ENCODE peak calls at places on chromosomes 4 and X, in five cellular contexts. One of them, this sample, is unnamed. For H3K4me1, the result is how much of the 10 kb centered on the place peaks cover.

GRCh38 chrX:55490121-55490520 is 473 bp upstream of the USP51 start:
- DNase-seq in BE2C: no peak
- DNase-seq in tibial nerve: no peak
- DNase-seq in Panc1: no peak
- DNase-seq in IMR-90: no peak
- DNase-seq in this sample: no peak

GRCh38 chr4:4333265-4333706 is 43.2 kb downstream of the ZBTB49 start:
- DNase-seq in BE2C: no peak
- DNase-seq in IMR-90: peak
- DNase-seq in Panc1: no peak
- DNase-seq in tibial nerve: no peak
- DNase-seq in this sample: no peak

GRCh38 chrX:85996555-85996954 is 50.8 kb downstream of the CHM start:
- DNase-seq in Panc1: no peak
- DNase-seq in BE2C: no peak
- DNase-seq in tibial nerve: no peak
- DNase-seq in IMR-90: no peak
- DNase-seq in this sample: no peak

GRCh38 chrX:150150081-150150779 is 211.9 kb upstream of the EOLA2 start:
- DNase-seq in Panc1: no peak
- DNase-seq in BE2C: no peak
- DNase-seq in IMR-90: no peak
- DNase-seq in tibial nerve: no peak
- DNase-seq in this sample: no peak

GRCh38 chr4:176883681-176884418 is 91.1 kb upstream of the VEGFC start:
- DNase-seq in BE2C: no peak
- DNase-seq in Panc1: peak
- DNase-seq in tibial nerve: no peak
- DNase-seq in IMR-90: peak
- DNase-seq in this sample: no peak

GRCh38 chr4:19993222-19993621 is 258.5 kb upstream of the SLIT2 start:
- DNase-seq in Panc1: no peak
- DNase-seq in BE2C: no peak
- DNase-seq in IMR-90: no peak
- DNase-seq in tibial nerve: no peak
- DNase-seq in this sample: no peak

GRCh38 chr4:16636911-16637630 is 261.4 kb downstream of the LDB2 start:
- DNase-seq in BE2C: no peak
- DNase-seq in IMR-90: no peak
- DNase-seq in tibial nerve: no peak
- DNase-seq in Panc1: no peak
- DNase-seq in this sample: no peak

GRCh38 chrX:41984628-41985027 is 61.3 kb upstream of the CASK start:
- DNase-seq in Panc1: no peak
- DNase-seq in IMR-90: no peak
- DNase-seq in tibial nerve: no peak
- DNase-seq in BE2C: no peak
- DNase-seq in this sample: no peak

GRCh38 chr4:137967480-137968190 is 274.5 kb downstream of the SLC7A11 start:
- DNase-seq in tibial nerve: no peak
- DNase-seq in Panc1: no peak
- DNase-seq in BE2C: no peak
- DNase-seq in IMR-90: peak
- DNase-seq in this sample: no peak

GRCh38 chrX:130024127-130024526 is 41.7 kb downstream of the BCORL1 start:
- DNase-seq in tibial nerve: peak
- DNase-seq in IMR-90: peak
- DNase-seq in Panc1: no peak
- DNase-seq in BE2C: peak
- DNase-seq in this sample: peak

GRCh38 chr4:143513314-143514211 is at the start of gene SMARCA5:
- DNase-seq in BE2C: peak
- DNase-seq in Panc1: peak
- DNase-seq in tibial nerve: peak
- DNase-seq in IMR-90: peak
- DNase-seq in this sample: peak

GRCh38 chr4:912548-913279 is 19.4 kb downstream of the GAK start:
- DNase-seq in IMR-90: no peak
- DNase-seq in Panc1: no peak
- DNase-seq in tibial nerve: no peak
- DNase-seq in BE2C: no peak
- DNase-seq in this sample: no peak

GRCh38 chrX:115460565-115460888 is 100.4 kb upstream of the PLS3 start:
- DNase-seq in Panc1: no peak
- DNase-seq in BE2C: peak
- DNase-seq in tibial nerve: no peak
- DNase-seq in IMR-90: peak
- DNase-seq in this sample: no peak

GRCh38 chr4:145937990-145938611 is 522 bp downstream of the ZNF827 start:
- DNase-seq in tibial nerve: no peak
- DNase-seq in IMR-90: peak
- DNase-seq in BE2C: peak
- DNase-seq in Panc1: no peak
- DNase-seq in this sample: no peak

GRCh38 chr4:2478220-2478619 is 9.3 kb downstream of the RNF4 start:
- DNase-seq in IMR-90: no peak
- DNase-seq in BE2C: no peak
- DNase-seq in Panc1: no peak
- DNase-seq in tibial nerve: no peak
- DNase-seq in this sample: no peak

GRCh38 chrX:1464282-1465131 is 11.8 kb upstream of the ASMTL start:
- DNase-seq in BE2C: no peak
- DNase-seq in tibial nerve: no peak
- DNase-seq in IMR-90: no peak
- DNase-seq in Panc1: no peak
- DNase-seq in this sample: peak

GRCh38 chr4:568351-568652 is 7.8 kb downstream of the TMEM271 start:
- DNase-seq in tibial nerve: no peak
- DNase-seq in IMR-90: no peak
- DNase-seq in BE2C: no peak
- DNase-seq in Panc1: no peak
- DNase-seq in this sample: no peak

GRCh38 chr4:83850435-83850834 is 314.5 kb downstream of the GPAT3 start:
- DNase-seq in BE2C: no peak
- DNase-seq in IMR-90: peak
- DNase-seq in tibial nerve: no peak
- DNase-seq in Panc1: no peak
- DNase-seq in this sample: no peak

GRCh38 chrX:101357166-101357795 is 8.7 kb upstream of the TIMM8A start:
- DNase-seq in Panc1: no peak
- DNase-seq in BE2C: no peak
- DNase-seq in IMR-90: peak
- DNase-seq in tibial nerve: no peak
- DNase-seq in this sample: no peak

GRCh38 chr4:4937926-4938325 is 78.5 kb downstream of the MSX1 start:
- DNase-seq in tibial nerve: no peak
- DNase-seq in Panc1: no peak
- DNase-seq in IMR-90: no peak
- DNase-seq in BE2C: no peak
- DNase-seq in this sample: no peak

GRCh38 chr4:128840711-128841318 is 31.3 kb downstream of the JADE1 start:
- DNase-seq in BE2C: no peak
- DNase-seq in Panc1: no peak
- DNase-seq in IMR-90: no peak
- DNase-seq in tibial nerve: no peak
- DNase-seq in this sample: no peak

GRCh38 chr4:98284640-98285046 is 23.5 kb downstream of the RAP1GDS1 start:
- DNase-seq in tibial nerve: no peak
- DNase-seq in Panc1: no peak
- DNase-seq in BE2C: no peak
- DNase-seq in IMR-90: peak
- DNase-seq in this sample: no peak
- H3K4me1 ChIP-seq in tibial nerve: under half
- H3K4me1 ChIP-seq in Panc1: under half
- H3K4me1 ChIP-seq in BE2C: under half
- H3K4me1 ChIP-seq in IMR-90: under half
- H3K4me1 ChIP-seq in this sample: under half

DNA sequence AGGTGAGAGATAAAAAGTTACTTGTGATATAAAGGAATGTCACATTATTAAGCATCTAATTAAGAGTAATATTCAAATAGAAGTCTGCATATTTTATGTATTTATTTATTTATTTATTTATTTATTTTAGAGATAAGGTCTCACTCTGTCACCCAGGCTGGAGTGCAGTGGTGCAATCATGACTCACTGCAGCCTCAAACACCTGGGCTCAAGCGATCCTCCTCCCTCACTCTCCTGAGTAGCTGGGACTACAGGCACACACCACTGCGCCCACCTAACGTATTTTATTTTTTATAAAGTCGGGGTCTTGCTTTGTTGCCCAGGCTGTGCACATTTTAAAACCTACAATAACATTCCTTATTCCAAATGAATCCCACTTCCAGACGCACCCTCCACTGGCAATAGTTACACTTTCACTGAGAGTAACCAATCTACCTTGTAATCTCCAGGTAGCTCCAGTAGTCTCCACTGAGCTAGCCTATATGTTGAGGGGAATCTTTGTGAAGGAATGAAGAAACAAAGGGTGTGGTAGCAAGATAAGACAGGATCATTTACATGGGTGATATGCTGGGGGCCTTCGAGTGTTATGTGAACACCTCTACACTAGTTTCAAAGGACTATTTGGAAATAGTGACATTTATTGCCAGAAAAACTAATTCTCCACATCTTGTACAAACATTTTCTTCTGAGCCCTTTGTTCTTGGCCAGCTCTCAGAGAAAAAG is 11.9 kb downstream of the SH3D19 start:
- DNase-seq in tibial nerve: no peak
- DNase-seq in IMR-90: no peak
- DNase-seq in Panc1: no peak
- DNase-seq in BE2C: no peak
- DNase-seq in this sample: no peak
- H3K4me1 ChIP-seq in tibial nerve: under half
- H3K4me1 ChIP-seq in IMR-90: under half
- H3K4me1 ChIP-seq in Panc1: under half
- H3K4me1 ChIP-seq in BE2C: under half
- H3K4me1 ChIP-seq in this sample: half or more

DNA sequence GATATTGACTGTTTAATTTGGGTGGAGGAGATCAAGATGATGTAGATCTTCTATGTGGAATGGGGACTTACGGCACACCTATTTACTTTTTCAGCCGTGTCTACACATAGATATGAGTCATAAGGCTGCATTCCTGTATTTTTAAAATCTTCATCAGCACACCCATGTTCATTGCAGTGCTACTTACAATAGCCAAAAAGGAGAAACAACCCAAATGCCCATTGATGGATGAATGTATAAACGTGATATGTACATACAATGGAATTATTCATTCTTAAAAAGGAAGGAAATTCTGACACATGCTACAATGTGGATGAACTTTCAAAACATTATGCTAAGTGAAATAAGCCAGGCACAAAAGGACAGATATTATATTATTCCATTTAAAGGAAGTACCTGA is 98.6 kb downstream of the AASDH start:
- DNase-seq in tibial nerve: no peak
- DNase-seq in BE2C: no peak
- DNase-seq in IMR-90: no peak
- DNase-seq in Panc1: no peak
- DNase-seq in this sample: no peak
- H3K4me1 ChIP-seq in tibial nerve: under half
- H3K4me1 ChIP-seq in BE2C: under half
- H3K4me1 ChIP-seq in IMR-90: under half
- H3K4me1 ChIP-seq in Panc1: under half
- H3K4me1 ChIP-seq in this sample: under half

GRCh38 chr4:122764808-122765189 is 32.3 kb downstream of the BBS12 start:
- DNase-seq in IMR-90: peak
- DNase-seq in tibial nerve: no peak
- DNase-seq in Panc1: no peak
- DNase-seq in BE2C: no peak
- DNase-seq in this sample: no peak

GRCh38 chr4:122762966-122763716 is 30.6 kb downstream of the BBS12 start:
- DNase-seq in BE2C: no peak
- DNase-seq in IMR-90: no peak
- DNase-seq in Panc1: no peak
- DNase-seq in tibial nerve: no peak
- DNase-seq in this sample: no peak

GRCh38 chr4:122764071-122764807 is 31.7 kb downstream of the BBS12 start:
- DNase-seq in tibial nerve: no peak
- DNase-seq in IMR-90: peak
- DNase-seq in Panc1: no peak
- DNase-seq in BE2C: no peak
- DNase-seq in this sample: no peak

GRCh38 chr4:122759639-122760310 is 27.3 kb downstream of the BBS12 start:
- DNase-seq in BE2C: no peak
- DNase-seq in tibial nerve: no peak
- DNase-seq in Panc1: no peak
- DNase-seq in IMR-90: peak
- DNase-seq in this sample: no peak

DNA sequence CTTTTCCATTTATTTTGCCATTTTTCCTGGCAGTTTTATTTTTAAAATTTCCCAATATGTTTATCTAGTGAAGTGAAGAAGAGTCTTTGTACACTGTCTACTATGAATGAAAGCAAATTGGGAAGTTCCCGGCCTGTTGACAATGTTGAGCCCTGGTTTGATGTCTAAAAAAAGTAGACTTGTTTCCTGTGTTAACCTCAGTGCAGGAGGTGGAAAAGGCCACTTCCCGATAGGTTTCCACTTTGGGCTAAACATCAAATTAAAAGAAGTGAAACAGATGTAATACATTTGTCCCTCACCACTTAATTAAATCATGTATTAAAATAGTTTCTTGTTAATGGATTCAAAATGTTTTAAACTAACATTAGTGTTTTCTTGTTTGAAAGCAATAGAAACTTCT is 30.0 kb downstream of the BBS12 start:
- DNase-seq in IMR-90: no peak
- DNase-seq in BE2C: no peak
- DNase-seq in tibial nerve: no peak
- DNase-seq in Panc1: no peak
- DNase-seq in this sample: no peak
- H3K4me1 ChIP-seq in IMR-90: under half
- H3K4me1 ChIP-seq in BE2C: under half
- H3K4me1 ChIP-seq in tibial nerve: under half
- H3K4me1 ChIP-seq in Panc1: under half
- H3K4me1 ChIP-seq in this sample: under half

GRCh38 chrX:122119361-122119760 is 1064.7 kb upstream of the GRIA3 start:
- DNase-seq in BE2C: no peak
- DNase-seq in Panc1: no peak
- DNase-seq in tibial nerve: no peak
- DNase-seq in IMR-90: no peak
- DNase-seq in this sample: no peak
- H3K4me1 ChIP-seq in BE2C: under half
- H3K4me1 ChIP-seq in Panc1: under half
- H3K4me1 ChIP-seq in tibial nerve: under half
- H3K4me1 ChIP-seq in IMR-90: under half
- H3K4me1 ChIP-seq in this sample: under half

GRCh38 chrX:56728752-56729151 is 291 bp upstream of the NBDY start:
- DNase-seq in Panc1: no peak
- DNase-seq in tibial nerve: no peak
- DNase-seq in IMR-90: peak
- DNase-seq in BE2C: peak
- DNase-seq in this sample: no peak

GRCh38 chrX:56729152-56729557 is at the start of gene NBDY:
- DNase-seq in IMR-90: peak
- DNase-seq in BE2C: peak
- DNase-seq in Panc1: no peak
- DNase-seq in tibial nerve: no peak
- DNase-seq in this sample: no peak

GRCh38 chrX:56728321-56728720 is 722 bp upstream of the NBDY start:
- DNase-seq in BE2C: no peak
- DNase-seq in IMR-90: no peak
- DNase-seq in tibial nerve: no peak
- DNase-seq in Panc1: no peak
- DNase-seq in this sample: no peak

GRCh38 chrX:56726609-56727008 is 2.4 kb upstream of the NBDY start:
- DNase-seq in Panc1: no peak
- DNase-seq in BE2C: peak
- DNase-seq in tibial nerve: no peak
- DNase-seq in IMR-90: peak
- DNase-seq in this sample: no peak

GRCh38 chrX:56727531-56727930 is 1.5 kb upstream of the NBDY start:
- DNase-seq in tibial nerve: no peak
- DNase-seq in BE2C: no peak
- DNase-seq in Panc1: no peak
- DNase-seq in IMR-90: no peak
- DNase-seq in this sample: no peak
- H3K4me1 ChIP-seq in tibial nerve: under half
- H3K4me1 ChIP-seq in BE2C: under half
- H3K4me1 ChIP-seq in Panc1: under half
- H3K4me1 ChIP-seq in IMR-90: under half
- H3K4me1 ChIP-seq in this sample: under half

This sample was measured in tibial artery.